ENCODE peak calls at places on chromosome 11, in five cellular contexts. B, A, S, T and J are unnamed samples.

GRCh38 chr11:61957028-61957770 is 7.0 kb downstream of the BEST1 start:
- DNase-seq in T (no peak), B (no peak), S (no peak), A (no peak), J (no peak)

GRCh38 chr11:93997741-93998140 is 23.4 kb upstream of the HEPHL1 start:
- DNase-seq in T (no peak), B (no peak), A (no peak), S (no peak), J (no peak)

GRCh38 chr11:111724615-111725129 is 41.5 kb downstream of the PPP2R1B start:
- DNase-seq in B (no peak), S (no peak), T (no peak), A (no peak), J (no peak)

GRCh38 chr11:46363455-46363920 is 16.2 kb downstream of the DGKZ start:
- DNase-seq in T (no peak), A (no peak), B (no peak), S (no peak), J (no peak)

GRCh38 chr11:101863361-101863760 is 51.4 kb upstream of the CEP126 start:
- DNase-seq in S (no peak), B (no peak), A (no peak), T (peak), J (no peak)

GRCh38 chr11:19628018-19628417 is 84.6 kb upstream of the NAV2 start:
- DNase-seq in A (no peak), B (no peak), T (peak), S (no peak), J (no peak)

GRCh38 chr11:124884869-124885479 is 12.7 kb downstream of the ROBO4 start:
- DNase-seq in S (no peak), T (no peak), A (no peak), B (no peak), J (no peak)

GRCh38 chr11:11230802-11231562 is 122.1 kb downstream of the CSNK2A3 start:
- DNase-seq in T (no peak), A (peak), S (no peak), B (no peak), J (no peak)